ENCODE peak calls at places on chromosomes 2 and 18, in ten cellular contexts. C, W, A, S, Z, G, O, Y, I and F are unnamed samples.

GRCh38 chr2:128454980-128455709 is 136.5 kb upstream of the HS6ST1 start:
- DNase-seq in G (no peak), Y (no peak), W (no peak), Z (no peak), A (no peak), S (no peak), O (no peak), C (no peak), I (no peak), F (no peak)

GRCh38 chr2:127047716-127048617 is 59.0 kb downstream of the BIN1 start:
- DNase-seq in I (no peak), G (no peak), S (no peak), Z (no peak), C (peak), Y (no peak), O (no peak), W (no peak), A (no peak), F (peak)

GRCh38 chr2:41197781-41198180 is 745.9 kb upstream of the SLC8A1 start:
- DNase-seq in O (peak), C (no peak), S (no peak), Y (peak), Z (no peak), A (no peak), G (peak), W (no peak), I (no peak), F (no peak)

GRCh38 chr2:240441326-240441992 is 6.0 kb downstream of the GPC1 start:
- DNase-seq in G (no peak), O (no peak), I (no peak), A (no peak), Z (no peak), C (no peak), Y (no peak), S (no peak), W (no peak), F (no peak)

GRCh38 chr2:176174382-176174834 is 14.1 kb upstream of the HOXD1 start:
- DNase-seq in Z (no peak), S (no peak), Y (no peak), I (no peak), W (no peak), G (no peak), C (no peak), O (no peak), A (no peak), F (no peak)

GRCh38 chr18:33830210-33830609 is 252.2 kb downstream of the ASXL3 start:
- DNase-seq in A (no peak), I (no peak), Z (no peak), W (no peak), G (no peak), O (no peak), C (no peak), Y (no peak), S (no peak), F (no peak)

GRCh38 chr2:27086722-27087446 is at the start of gene KHK:
- DNase-seq in W (no peak), Z (peak), S (peak), C (peak), A (peak), G (peak), Y (peak), I (no peak), O (no peak), F (peak)

GRCh38 chr2:38075436-38076249 is at the start of gene CYP1B1:
- DNase-seq in O (no peak), I (no peak), A (no peak), S (no peak), Y (no peak), G (no peak), W (no peak), C (peak), Z (no peak), F (no peak)

GRCh38 chr2:111975053-111975552 is 76.7 kb downstream of the MERTK start:
- DNase-seq in O (peak), I (no peak), G (no peak), C (no peak), Y (peak), Z (no peak), W (peak), A (peak), S (no peak), F (no peak)

GRCh38 chr2:238831177-238831576 is 16.7 kb upstream of the TWIST2 start:
- DNase-seq in W (no peak), Y (no peak), G (no peak), I (no peak), Z (no peak), A (no peak), C (no peak), O (no peak), S (no peak), F (no peak)

GRCh38 chr2:23751747-23752265 is 175.1 kb downstream of the ATAD2B start:
- DNase-seq in Y (no peak), G (no peak), W (no peak), S (no peak), O (no peak), I (no peak), C (no peak), Z (no peak), A (no peak), F (no peak)

GRCh38 chr18:48797841-48798255 is 152.9 kb downstream of the SMAD7 start:
- DNase-seq in Z (peak), Y (no peak), I (no peak), S (no peak), C (no peak), G (no peak), W (no peak), O (no peak), A (no peak), F (no peak)

GRCh38 chr2:2333076-2333475 is 2.0 kb upstream of the MYT1L start:
- DNase-seq in Y (no peak), Z (no peak), O (no peak), I (no peak), W (no peak), A (no peak), C (no peak), S (no peak), G (no peak), F (no peak)

GRCh38 chr2:64888591-64889309 is 100.4 kb upstream of the SLC1A4 start:
- DNase-seq in C (no peak), S (no peak), G (peak), Y (peak), I (no peak), A (peak), Z (no peak), O (peak), W (peak), F (no peak)

GRCh38 chr2:120684691-120685402 is 50.8 kb upstream of the GLI2 start:
- DNase-seq in G (no peak), Z (no peak), W (peak), A (no peak), Y (no peak), I (no peak), C (no peak), O (no peak), S (no peak), F (no peak)

GRCh38 chr2:229416116-229416694 is 145.1 kb upstream of the PID1 start:
- DNase-seq in Z (peak), C (no peak), S (no peak), G (no peak), I (no peak), W (no peak), A (no peak), Y (no peak), O (no peak), F (no peak)

GRCh38 chr2:196101325-196101981 is 32.8 kb upstream of the DNAH7 start:
- DNase-seq in C (peak), S (no peak), W (no peak), G (no peak), A (no peak), O (no peak), Z (peak), Y (no peak), I (peak), F (peak)

GRCh38 chr2:27494944-27495554 is at the start of gene FNDC4:
- DNase-seq in S (peak), Z (peak), W (no peak), A (peak), Y (peak), O (peak), I (no peak), C (peak), G (peak), F (no peak)

GRCh38 chr2:120600786-120601185 is 134.9 kb upstream of the GLI2 start:
- DNase-seq in A (no peak), W (no peak), O (no peak), S (no peak), Z (no peak), Y (no peak), C (no peak), I (no peak), G (no peak), F (no peak)

GRCh38 chr2:127722807-127723206 is 21.5 kb downstream of the SFT2D3 start:
- DNase-seq in C (no peak), Y (no peak), I (no peak), Z (no peak), O (no peak), W (no peak), S (no peak), A (no peak), G (no peak), F (no peak)

GRCh38 chr18:50190926-50191325 is 4.0 kb downstream of the MYO5B start:
- DNase-seq in G (no peak), C (no peak), I (no peak), W (no peak), Z (no peak), O (no peak), A (peak), S (no peak), Y (no peak), F (no peak)

GRCh38 chr18:23143059-23143831 is 8.0 kb downstream of the CABLES1 start:
- DNase-seq in Z (peak), C (no peak), G (no peak), Y (peak), A (peak), W (no peak), I (no peak), S (no peak), O (no peak), F (no peak)

GRCh38 chr2:219155054-219155644 is 5.5 kb downstream of the NHEJ1 start:
- DNase-seq in S (peak), A (peak), C (peak), W (peak), Z (peak), O (peak), G (peak), I (no peak), Y (peak), F (peak)

GRCh38 chr2:71777946-71778345 is 324.6 kb downstream of the DYSF start:
- DNase-seq in A (no peak), W (no peak), Z (no peak), C (no peak), O (no peak), Y (no peak), G (no peak), I (no peak), S (no peak), F (no peak)

GRCh38 chr2:71776227-71776626 is 322.9 kb downstream of the DYSF start:
- DNase-seq in I (no peak), W (no peak), Y (no peak), S (no peak), A (no peak), G (no peak), C (no peak), Z (no peak), O (no peak), F (no peak)

GRCh38 chr2:71772510-71773172 is 319.3 kb downstream of the DYSF start:
- DNase-seq in G (no peak), S (no peak), C (no peak), Z (no peak), W (no peak), Y (no peak), A (no peak), I (no peak), O (no peak), F (no peak)

GRCh38 chr2:71778514-71779305 is 325.3 kb downstream of the DYSF start:
- DNase-seq in W (no peak), I (no peak), S (no peak), O (no peak), Y (no peak), Z (no peak), G (peak), A (no peak), C (no peak), F (no peak)

DNA sequence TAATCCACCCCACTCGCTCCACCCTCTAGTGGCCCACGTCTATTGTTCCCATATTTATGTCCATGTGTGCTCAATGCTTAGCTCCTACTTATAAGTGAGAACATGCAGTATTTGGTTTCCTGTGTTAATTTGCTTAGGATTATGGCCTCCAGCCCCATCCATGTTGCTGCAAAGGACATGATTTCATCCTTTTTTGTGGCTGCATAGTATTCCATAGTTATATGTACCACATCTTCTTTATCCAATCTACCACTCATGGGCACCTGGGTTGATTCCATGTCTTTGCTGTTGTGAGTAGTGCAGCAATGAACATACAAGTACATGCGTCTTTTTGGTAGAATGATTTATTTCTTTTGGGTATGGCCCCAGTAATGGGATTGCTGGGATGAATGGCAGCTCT is 319.9 kb downstream of the DYSF start:
- DNase-seq in S (no peak), G (no peak), A (no peak), Z (no peak), W (no peak), O (no peak), Y (no peak), C (no peak), I (no peak), F (no peak)
- TF ChIP-seq CTCF in S (no peak), G (no peak), A (no peak), Z (no peak), W (no peak), O (no peak), Y (no peak), C (no peak), I (no peak), F (no peak)

GRCh38 chr2:135785032-135785431 is 43.4 kb downstream of the UBXN4 start:
- DNase-seq in I (no peak), G (no peak), A (no peak), O (no peak), C (no peak), Y (no peak), W (no peak), S (no peak), Z (no peak), F (no peak)
- TF ChIP-seq CTCF in I (no peak), G (no peak), A (no peak), O (no peak), C (peak), Y (no peak), W (peak), S (peak), Z (peak), F (no peak)

GRCh38 chr2:73862987-73863386 is 29.8 kb upstream of the ACTG2 start:
- DNase-seq in Z (no peak), O (no peak), W (no peak), I (no peak), S (no peak), Y (no peak), G (no peak), C (no peak), A (peak), F (no peak)
- TF ChIP-seq CTCF in Z (no peak), O (no peak), W (no peak), I (no peak), S (no peak), Y (no peak), G (no peak), C (no peak), A (no peak), F (no peak)

DNA sequence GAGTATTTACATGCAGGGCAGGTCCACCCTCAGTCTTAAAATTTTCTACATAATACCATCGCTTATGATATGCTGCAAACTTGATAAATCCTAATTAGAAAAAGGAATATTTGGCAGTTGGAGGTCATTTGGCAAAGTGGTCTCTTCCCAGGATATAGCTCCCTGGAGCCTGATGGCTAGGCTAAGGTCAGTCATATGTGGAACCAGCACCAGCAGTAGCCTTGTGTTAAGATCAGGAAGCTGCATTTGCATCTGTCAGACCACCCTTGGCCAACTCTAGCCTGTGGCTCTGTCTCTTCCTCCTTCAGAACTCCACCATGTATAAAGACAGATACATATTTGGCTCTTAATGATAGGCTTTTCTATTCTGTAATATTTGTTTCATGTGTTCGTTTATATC is 5.4 kb upstream of the HK2 start:
- DNase-seq in A (no peak), O (no peak), G (no peak), S (no peak), I (no peak), C (no peak), W (no peak), Y (no peak), Z (no peak), F (no peak)
- TF ChIP-seq CTCF in A (no peak), O (no peak), G (no peak), S (no peak), I (no peak), C (no peak), W (no peak), Y (no peak), Z (no peak), F (no peak)

GRCh38 chr2:230790981-230791380 is 73.8 kb upstream of the ITM2C start:
- DNase-seq in C (no peak), S (no peak), A (no peak), Z (no peak), Y (no peak), O (no peak), G (no peak), W (no peak), I (no peak), F (no peak)
- TF ChIP-seq CTCF in C (no peak), S (no peak), A (no peak), Z (no peak), Y (no peak), O (no peak), G (no peak), W (no peak), I (no peak), F (no peak)

GRCh38 chr18:9103488-9103887 is 989 bp downstream of the NDUFV2 start:
- DNase-seq in Z (no peak), O (peak), I (no peak), G (no peak), Y (peak), A (no peak), C (no peak), S (no peak), W (no peak), F (no peak)
- TF ChIP-seq CTCF in Z (no peak), O (no peak), I (peak), G (no peak), Y (peak), A (no peak), C (peak), S (no peak), W (no peak), F (no peak)

GRCh38 chr2:16281451-16282330 is 341.3 kb downstream of the MYCN start:
- DNase-seq in A (peak), O (no peak), G (peak), W (no peak), I (no peak), Y (peak), S (peak), C (no peak), Z (no peak), F (peak)
- TF ChIP-seq CTCF in A (peak), O (no peak), G (peak), W (no peak), I (peak), Y (peak), S (no peak), C (no peak), Z (peak), F (peak)

DNA sequence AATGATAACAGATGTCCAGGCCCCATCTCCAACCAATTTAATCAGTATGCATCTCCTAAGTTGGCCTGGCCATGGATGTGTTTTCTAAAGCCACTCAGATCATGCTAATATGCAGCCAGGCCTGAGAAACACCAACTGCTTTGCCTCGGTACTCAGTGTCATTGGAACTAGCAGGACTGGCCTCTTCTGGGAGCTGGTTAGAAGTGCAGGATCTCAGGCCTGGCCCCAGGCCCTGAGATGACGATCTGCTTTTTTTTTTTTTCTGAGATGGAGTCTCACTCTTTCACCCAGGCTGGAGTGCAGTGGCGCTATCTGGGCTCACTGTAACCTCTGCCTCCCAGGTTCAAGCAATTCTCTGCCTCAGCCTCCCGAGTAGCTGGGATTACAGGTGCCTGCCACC is 69.1 kb downstream of the IRS1 start:
- DNase-seq in A (no peak), G (peak), W (no peak), I (no peak), C (no peak), Y (no peak), Z (no peak), O (no peak), S (no peak), F (no peak)
- TF ChIP-seq CTCF in A (no peak), G (peak), W (no peak), I (no peak), C (no peak), Y (peak), Z (no peak), O (no peak), S (no peak), F (no peak)